ENCODE peak calls at places on chromosomes 12 and 14, in four cellular contexts. C is neural crest cell, L is esophagus muscularis mucosa, E is lower lobe of right lung. U is an unnamed sample.

GRCh38 chr12:14952295-14952995 is 9.0 kb downstream of the ARHGDIB start:
- DNase-seq in L (no peak), C (no peak), E (no peak), U (no peak)

GRCh38 chr14:95328876-95329503 is 9.3 kb upstream of the CLMN start:
- DNase-seq in L (no peak), E (no peak), C (no peak), U (no peak)

GRCh38 chr12:94779520-94779919 is 129.2 kb upstream of the TMCC3 start:
- DNase-seq in E (no peak), L (no peak), C (no peak), U (no peak)

GRCh38 chr14:66495214-66496098 is 9.3 kb downstream of the CCDC196 start:
- DNase-seq in L (no peak), E (no peak), C (peak), U (no peak)

GRCh38 chr14:92987713-92988510 is 65.0 kb downstream of the CHGA start:
- DNase-seq in C (no peak), L (no peak), E (peak), U (no peak)

GRCh38 chr12:56980268-56980667 is 22.9 kb upstream of the RDH16 start:
- DNase-seq in L (peak), C (no peak), E (no peak), U (no peak)

GRCh38 chr12:46187023-46187422 is 81.8 kb downstream of the SLC38A1 start:
- DNase-seq in L (no peak), E (no peak), C (no peak), U (no peak)

GRCh38 chr12:94033767-94034166 is 114.6 kb upstream of the PLXNC1 start:
- DNase-seq in L (no peak), C (no peak), E (no peak), U (no peak)

GRCh38 chr14:61750708-61751474 is 11.3 kb upstream of the SNAPC1 start:
- DNase-seq in C (no peak), E (peak), L (peak), U (peak)

GRCh38 chr12:6553051-6553868 is 2.6 kb downstream of the IFFO1 start:
- DNase-seq in C (no peak), L (no peak), E (no peak), U (no peak)

GRCh38 chr14:35366521-35366976 is 38.0 kb downstream of the NFKBIA start:
- DNase-seq in E (no peak), L (no peak), C (no peak), U (no peak)

GRCh38 chr14:71361335-71361734 is 454.1 kb downstream of the PCNX1 start:
- DNase-seq in C (no peak), L (no peak), E (no peak), U (no peak)

GRCh38 chr14:36208690-36209278 is 32.3 kb upstream of the PTCSC3 start:
- DNase-seq in C (no peak), L (no peak), E (no peak), U (no peak)

GRCh38 chr14:101009531-101009930 is 106.0 kb upstream of the RTL1 start:
- DNase-seq in E (no peak), C (no peak), L (no peak), U (no peak)

GRCh38 chr12:115452751-115453281 is 768.8 kb upstream of the TBX3 start:
- DNase-seq in C (no peak), L (no peak), E (no peak), U (no peak)

GRCh38 chr12:77940566-77940965 is 109.9 kb downstream of the NAV3 start:
- DNase-seq in E (no peak), C (no peak), L (no peak), U (no peak)

GRCh38 chr12:2492166-2492705 is 302.5 kb upstream of the FKBP4 start:
- DNase-seq in C (no peak), L (no peak), E (no peak), U (no peak)

GRCh38 chr14:28709571-28710305 is 56.8 kb upstream of the FOXG1 start:
- DNase-seq in C (no peak), L (no peak), E (no peak), U (no peak)

GRCh38 chr12:39467432-39467870 is 24.5 kb upstream of the KIF21A start:
- DNase-seq in C (no peak), E (no peak), L (no peak), U (no peak)

GRCh38 chr14:101062065-101062450 is 158.5 kb upstream of the RTL1 start:
- DNase-seq in L (no peak), C (peak), E (no peak), U (peak)

GRCh38 chr12:4526923-4527546 is 11.7 kb upstream of the RAD51AP1 start:
- DNase-seq in L (no peak), E (no peak), C (no peak), U (no peak)

GRCh38 chr12:127494961-127495915 is 771.7 kb upstream of the TMEM132C start:
- DNase-seq in E (no peak), L (no peak), C (no peak), U (no peak)

GRCh38 chr12:115355301-115355700 is 671.3 kb upstream of the TBX3 start:
- DNase-seq in L (no peak), E (no peak), C (no peak), U (no peak)

GRCh38 chr14:103629503-103630121 is 601 bp downstream of the KLC1 start:
- DNase-seq in C (peak), L (no peak), E (peak), U (no peak)

GRCh38 chr14:87153391-87153790 is 839.6 kb downstream of the GALC start:
- DNase-seq in C (no peak), E (no peak), L (no peak), U (no peak)

GRCh38 chr14:57362356-57362755 is 28.0 kb upstream of the NAA30 start:
- DNase-seq in L (no peak), E (no peak), C (no peak), U (no peak)

GRCh38 chr12:112066566-112066965 is 42.0 kb downstream of the NAA25 start:
- DNase-seq in L (no peak), C (no peak), E (no peak), U (no peak)

GRCh38 chr12:112063264-112063663 is 45.3 kb downstream of the NAA25 start:
- DNase-seq in L (no peak), E (no peak), C (no peak), U (no peak)

GRCh38 chr12:112061127-112061526 is 47.5 kb downstream of the NAA25 start:
- DNase-seq in C (no peak), E (no peak), L (no peak), U (no peak)
- TF ChIP-seq CTCF in C (no peak), E (no peak), L (no peak), U (no peak)

GRCh38 chr12:9940370-9940769 is 8.2 kb upstream of the CLEC2A start:
- DNase-seq in L (no peak), C (no peak), E (no peak), U (no peak)
- TF ChIP-seq CTCF in L (no peak), C (peak), E (no peak), U (no peak)

GRCh38 chr12:109645708-109646107 is 67.9 kb upstream of the FAM222A start:
- DNase-seq in E (no peak), L (no peak), C (no peak), U (no peak)
- TF ChIP-seq CTCF in E (no peak), L (no peak), C (no peak), U (no peak)

GRCh38 chr12:44314007-44314500 is 478.2 kb downstream of the TMEM117 start:
- DNase-seq in L (no peak), E (no peak), C (no peak), U (no peak)

GRCh38 chr12:44313188-44313587 is 477.3 kb downstream of the TMEM117 start:
- DNase-seq in E (no peak), L (no peak), C (no peak), U (no peak)

GRCh38 chr12:44317651-44318126 is 481.8 kb downstream of the TMEM117 start:
- DNase-seq in L (no peak), C (no peak), E (no peak), U (no peak)
- TF ChIP-seq CTCF in L (no peak), C (peak), E (peak), U (peak)

DNA sequence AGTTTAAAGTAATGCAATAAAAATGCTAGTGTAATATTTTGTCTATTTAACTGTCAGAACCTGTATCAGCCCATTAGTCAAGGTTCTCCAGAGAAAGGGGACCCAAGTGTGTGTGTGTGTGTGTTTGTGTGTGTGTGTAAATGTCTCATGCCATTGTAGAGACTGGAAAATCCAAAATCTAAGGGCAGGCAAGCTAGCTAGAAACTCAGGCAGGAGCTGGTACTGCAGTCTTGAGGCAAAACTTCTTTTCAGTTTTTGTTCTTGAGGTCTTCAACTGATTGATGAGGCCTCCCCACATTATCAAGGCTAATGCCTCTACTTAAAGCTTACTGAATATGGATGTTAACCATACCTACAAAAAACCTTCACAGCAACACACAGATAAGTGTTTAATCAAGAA is 126.7 kb downstream of the PRKD1 start:
- DNase-seq in L (no peak), C (no peak), E (no peak), U (no peak)
- TF ChIP-seq CTCF in L (no peak), C (peak), E (no peak), U (no peak)

DNA sequence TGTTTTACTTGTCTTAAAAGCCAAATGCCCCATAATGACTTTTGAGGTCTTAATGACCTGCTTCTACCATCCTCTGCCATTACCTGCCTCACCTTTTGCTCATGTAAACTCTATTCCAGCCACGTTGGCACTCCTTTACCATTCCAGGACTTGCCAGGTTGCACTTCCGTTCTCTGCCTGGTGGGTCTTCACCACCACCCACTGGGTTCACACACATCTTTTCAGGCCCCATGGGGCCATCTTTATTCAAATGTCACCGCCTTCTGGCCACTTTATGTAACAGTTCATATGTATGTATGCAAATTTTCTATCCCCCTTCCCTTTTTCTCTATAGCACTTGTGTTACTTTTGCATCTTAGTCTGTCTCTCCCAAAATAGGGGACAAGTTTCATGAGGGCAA is 57.7 kb downstream of the ATP2A2 start:
- DNase-seq in E (no peak), L (no peak), C (no peak), U (no peak)
- TF ChIP-seq CTCF in E (no peak), L (peak), C (peak), U (peak)

DNA sequence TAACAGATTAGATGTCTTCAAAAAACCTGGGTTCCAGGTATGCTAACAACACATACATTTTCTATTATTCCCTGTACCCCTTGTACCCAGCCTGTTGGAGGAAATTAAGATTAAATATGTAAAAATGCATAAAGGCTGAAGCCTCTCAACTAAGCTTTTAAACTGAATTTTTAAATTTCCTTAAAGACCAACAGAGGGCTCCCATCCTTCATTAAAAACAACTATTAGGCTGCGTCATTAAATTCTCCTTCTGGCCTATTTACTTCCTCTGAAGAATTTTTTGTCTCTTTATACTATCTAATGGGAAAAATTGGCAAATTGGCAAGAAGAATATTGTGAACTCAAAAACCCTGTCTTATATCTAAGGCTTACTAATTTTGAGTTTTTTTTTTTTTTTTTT is 21.8 kb downstream of the SENP1 start:
- DNase-seq in L (no peak), C (no peak), E (no peak), U (no peak)
- TF ChIP-seq CTCF in L (peak), C (peak), E (peak), U (peak)

GRCh38 chr12:24852420-24852819 is 96.5 kb downstream of the BCAT1 start:
- DNase-seq in L (no peak), E (no peak), C (no peak), U (no peak)
- TF ChIP-seq CTCF in L (peak), E (peak), C (peak), U (peak)

GRCh38 chr12:54415223-54415929 is 3.7 kb downstream of the ITGA5 start:
- DNase-seq in L (no peak), C (no peak), E (no peak), U (no peak)
- TF ChIP-seq CTCF in L (peak), C (no peak), E (no peak), U (no peak)

U was measured in RWPE2.